ENCODE peak calls at places on chromosomes 7 and 10, in six cellular contexts. K is right lobe of liver, N is sigmoid colon, R is fibroblast of lung, U is stomach, A is mammary epithelial cell. G is an unnamed sample.
A peak's percentile ranks its signal among the peaks of the same experiment; 100 is the strongest.

GRCh38 chr10:90707657-90708056 is 150.2 kb downstream of the HTR7 start:
- DNase-seq in K (no peak), N (no peak), R (no peak), U (no peak), A (no peak), G (no peak)

GRCh38 chr7:17681965-17682364 is 258.3 kb downstream of the SNX13 start:
- DNase-seq in K (no peak), N (no peak), R (peak; percentile 78), U (no peak), A (no peak), G (no peak)

GRCh38 chr7:24732646-24733413 is 24.4 kb downstream of the GSDME start:
- DNase-seq in K (no peak), N (no peak), R (peak; percentile 75), U (no peak), A (peak; percentile 89), G (no peak)

GRCh38 chr7:139726485-139726869 is 51.3 kb downstream of the HIPK2 start:
- DNase-seq in K (no peak), N (no peak), R (no peak), U (no peak), A (no peak), G (no peak)

GRCh38 chr10:114026189-114027040 is 17.3 kb upstream of the ADRB1 start:
- DNase-seq in K (no peak), N (no peak), R (peak; percentile 86), U (no peak), A (peak; percentile 84), G (peak; percentile 81)

GRCh38 chr10:119222966-119223386 is 15.6 kb downstream of the GRK5 start:
- DNase-seq in K (no peak), N (no peak), R (no peak), U (no peak), A (no peak), G (no peak)

GRCh38 chr7:132518102-132518838 is 58.0 kb downstream of the PLXNA4 start:
- DNase-seq in K (no peak), N (no peak), R (no peak), U (no peak), A (no peak), G (peak; percentile 4)

GRCh38 chr7:5452937-5453540 is 29.4 kb upstream of the TNRC18 start:
- DNase-seq in K (no peak), N (no peak), R (peak; percentile 62), U (no peak), A (no peak), G (no peak)

GRCh38 chr10:95303535-95303934 is 12.7 kb upstream of the PDLIM1 start:
- DNase-seq in K (no peak), N (no peak), R (peak; percentile 49), U (no peak), A (no peak), G (no peak)

GRCh38 chr7:132379292-132379691 is 197.0 kb downstream of the PLXNA4 start:
- DNase-seq in K (no peak), N (no peak), R (no peak), U (no peak), A (no peak), G (no peak)

GRCh38 chr10:132666733-132667612 is 119.0 kb downstream of the NKX6-2 start:
- DNase-seq in K (no peak), N (no peak), R (peak; percentile 32), U (no peak), A (no peak), G (no peak)

GRCh38 chr7:47669178-47669878 is 87.4 kb upstream of the TNS3 start:
- DNase-seq in K (peak; percentile 72), N (peak; percentile 85), R (peak; percentile 97), U (peak; percentile 74), A (peak; percentile 65), G (peak; percentile 64)

GRCh38 chr7:42082144-42082543 is 154.9 kb downstream of the GLI3 start:
- DNase-seq in K (no peak), N (peak; percentile 76), R (peak; percentile 60), U (no peak), A (peak; percentile 42), G (no peak)

GRCh38 chr10:1056326-1057105 is at the start of gene WDR37:
- DNase-seq in K (peak; percentile 92), N (peak; percentile 92), R (peak; percentile 90), U (peak; percentile 88), A (peak; percentile 85), G (peak; percentile 85)

GRCh38 chr7:6290345-6290744 is 17.9 kb upstream of the CYTH3 start:
- DNase-seq in K (no peak), N (no peak), R (no peak), U (no peak), A (peak; percentile 65), G (no peak)

GRCh38 chr10:70715853-70716795 is 43.8 kb downstream of the ADAMTS14 start:
- DNase-seq in K (no peak), N (no peak), R (peak; percentile 39), U (no peak), A (peak; percentile 20), G (peak; percentile 47)

GRCh38 chr7:154853727-154854095 is 149.2 kb downstream of the PAXIP1 start:
- DNase-seq in K (no peak), N (no peak), R (peak; percentile 6), U (no peak), A (no peak), G (no peak)

GRCh38 chr7:23467731-23468720 is 2.3 kb downstream of the IGF2BP3 start:
- DNase-seq in K (no peak), N (no peak), R (peak; percentile 71), U (no peak), A (peak; percentile 17), G (no peak)

GRCh38 chr7:113892818-113893217 is 26.0 kb downstream of the PPP1R3A start:
- DNase-seq in K (no peak), N (no peak), R (peak; percentile 23), U (no peak), A (no peak), G (no peak)

DNA sequence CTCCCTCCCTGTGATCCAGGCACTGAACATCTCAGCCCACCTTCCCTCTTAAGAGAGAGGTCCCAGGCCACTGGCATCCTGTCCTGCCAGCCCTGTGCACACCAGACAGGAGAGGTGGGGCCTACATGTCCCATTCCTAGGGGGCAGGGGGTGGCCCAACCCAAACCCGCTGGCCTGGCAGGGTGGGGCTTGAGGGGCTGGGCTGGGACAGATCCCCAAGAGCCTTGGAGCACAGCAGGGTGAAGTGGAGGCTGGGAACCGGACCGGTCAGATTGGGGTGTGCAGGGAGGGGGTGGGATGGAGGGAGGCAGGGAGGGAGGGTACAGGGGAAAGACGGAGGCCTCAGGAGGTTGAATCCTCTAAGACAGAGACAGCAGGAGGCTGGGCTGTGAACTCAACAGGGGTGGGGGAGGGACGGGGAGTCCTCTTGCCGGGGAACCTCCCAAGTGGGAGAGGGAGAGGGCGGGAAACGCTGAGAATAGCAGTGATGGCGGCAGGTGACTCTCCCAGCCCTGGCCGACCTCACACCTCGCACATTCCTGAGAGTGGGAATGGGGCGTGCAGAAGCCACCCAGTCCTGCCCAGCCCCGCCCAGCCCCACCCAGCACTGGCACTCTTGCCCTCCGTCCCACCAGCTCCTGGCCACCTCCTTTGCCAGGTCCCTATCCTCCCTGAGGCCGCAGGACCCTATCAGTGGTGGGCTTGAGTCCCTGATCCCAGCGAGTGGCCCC is 6.7 kb downstream of the TSC22D4 start:
- DNase-seq in K (no peak), N (no peak), R (no peak), U (no peak), A (no peak), G (no peak)
- H3K27ac ChIP-seq in K (no peak overlapping the region), N (peak overlapping the region; percentile 93), R (no peak overlapping the region), U (peak overlapping the region; percentile 62), A (no peak overlapping the region), G (peak overlapping the region; percentile 89)

GRCh38 chr7:1370738-1371137 is 88.5 kb downstream of the MICALL2 start:
- DNase-seq in K (peak; percentile 27), N (no peak), R (no peak), U (no peak), A (no peak), G (no peak)

GRCh38 chr7:1369856-1370657 is 89.2 kb downstream of the MICALL2 start:
- DNase-seq in K (peak; percentile 48), N (no peak), R (no peak), U (no peak), A (no peak), G (no peak)

GRCh38 chr7:1367501-1367900 is 91.8 kb downstream of the MICALL2 start:
- DNase-seq in K (peak; percentile 9), N (no peak), R (no peak), U (no peak), A (no peak), G (no peak)

GRCh38 chr7:1368150-1368681 is 91.1 kb downstream of the MICALL2 start:
- DNase-seq in K (peak; percentile 44), N (no peak), R (no peak), U (no peak), A (no peak), G (no peak)

GRCh38 chr7:1368682-1369571 is 90.3 kb downstream of the MICALL2 start:
- DNase-seq in K (peak; percentile 50), N (no peak), R (no peak), U (no peak), A (no peak), G (peak; percentile 77)
- TF ChIP-seq CTCF in K (no peak), N (no peak), R (no peak), U (no peak), A (no peak), G (no peak)

GRCh38 chr10:125151824-125152634 is 8.3 kb downstream of the CTBP2 start:
- DNase-seq in K (no peak), N (no peak), R (no peak), U (peak; percentile 70), A (no peak), G (no peak)
- H3K27ac ChIP-seq in K (no peak overlapping the region), N (peak overlapping the region; percentile 97), R (peak overlapping the region; percentile 58), U (peak overlapping the region; percentile 97), A (peak overlapping the region; percentile 91), G (peak overlapping the region; percentile 78)

DNA sequence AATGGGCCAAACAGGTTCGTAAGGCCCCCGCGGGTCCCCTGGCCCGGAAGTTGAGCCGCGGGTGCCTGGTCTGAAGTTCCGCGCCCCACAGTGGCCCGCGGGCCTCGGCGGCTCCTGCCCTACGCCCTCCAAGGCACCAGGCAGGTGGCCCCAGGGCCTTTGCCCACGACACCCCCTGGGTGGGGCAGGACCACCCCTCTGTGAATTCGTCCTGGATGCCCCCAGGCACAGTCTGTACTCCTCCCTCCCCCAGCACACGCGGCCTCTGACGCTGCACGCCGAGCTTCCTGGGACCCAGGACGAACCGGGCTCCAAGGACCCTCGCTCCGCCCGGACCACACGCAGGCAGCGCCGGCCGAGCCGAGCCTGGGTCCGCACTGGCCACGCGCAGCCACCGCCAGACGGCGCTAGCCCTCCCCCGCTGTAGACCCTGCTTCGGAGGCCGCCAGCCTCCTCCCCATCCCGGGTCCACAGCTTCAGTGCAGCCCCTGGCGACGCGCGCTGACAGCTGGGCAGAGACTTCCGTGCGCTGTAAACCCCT is 810 bp upstream of the TCERG1L start:
- DNase-seq in K (no peak), N (no peak), R (no peak), U (no peak), A (no peak), G (no peak)
- TF ChIP-seq CTCF in K (no peak), N (no peak), R (no peak), U (no peak), A (no peak), G (no peak)

G was measured in RWPE1.